ENCODE peak calls at places on chromosome 3, in nine cellular contexts. N is psoas muscle, B is endothelial cell, X is A549, Y is Panc1, F is HFF-Myc, T is Peyer's patch, U is foreskin keratinocyte, S is IMR-90. C is an unnamed sample.

GRCh38 chr3:88113311-88114162 is 36.2 kb upstream of the C3orf38 start:
- DNase-seq in N (no peak), B (peak; percentile 68), X (peak; percentile 37), Y (peak; percentile 32), F (peak; percentile 56), T (peak; percentile 79), U (peak; percentile 21), S (peak; percentile 70), C (peak; percentile 46)

GRCh38 chr3:141384575-141384974 is 16.3 kb downstream of the ZBTB38 start:
- DNase-seq in N (no peak), B (no peak), X (no peak), Y (no peak), F (no peak), T (no peak), U (no peak), S (no peak), C (no peak)

GRCh38 chr3:27939940-27940339 is 217.8 kb upstream of the EOMES start:
- DNase-seq in N (no peak), B (no peak), X (no peak), Y (no peak), F (no peak), T (no peak), U (peak; percentile 21), S (peak; percentile 21), C (no peak)

GRCh38 chr3:120473389-120473788 is 22.6 kb upstream of the FSTL1 start:
- DNase-seq in N (no peak), B (no peak), X (no peak), Y (no peak), F (no peak), T (no peak), U (no peak), S (no peak), C (no peak)

GRCh38 chr3:42804831-42805821 is 836 bp upstream of the HIGD1A start:
- DNase-seq in N (peak; percentile 61), B (peak; percentile 38), X (no peak), Y (no peak), F (no peak), T (peak; percentile 60), U (no peak), S (no peak), C (peak; percentile 17)

GRCh38 chr3:14403636-14404395 is 1.4 kb downstream of the SLC6A6 start:
- DNase-seq in N (peak; percentile 88), B (no peak), X (no peak), Y (no peak), F (no peak), T (peak; percentile 61), U (no peak), S (no peak), C (no peak)

GRCh38 chr3:39744746-39745145 is 64.7 kb upstream of the MYRIP start:
- DNase-seq in N (no peak), B (no peak), X (no peak), Y (no peak), F (no peak), T (no peak), U (no peak), S (no peak), C (no peak)

GRCh38 chr3:133077688-133078087 is 39.5 kb downstream of the TMEM108 start:
- DNase-seq in N (no peak), B (no peak), X (no peak), Y (no peak), F (no peak), T (no peak), U (no peak), S (no peak), C (no peak)

GRCh38 chr3:48678056-48678455 is 7.7 kb downstream of the NCKIPSD start:
- DNase-seq in N (no peak), B (no peak), X (no peak), Y (no peak), F (no peak), T (no peak), U (no peak), S (peak; percentile 85), C (no peak)

GRCh38 chr3:187120324-187120723 is 19.0 kb downstream of the RPL39L start:
- DNase-seq in N (no peak), B (no peak), X (no peak), Y (no peak), F (no peak), T (no peak), U (no peak), S (no peak), C (no peak)

GRCh38 chr3:117314441-117314840 is 604.9 kb downstream of the TUSC7 start:
- DNase-seq in N (no peak), B (no peak), X (no peak), Y (no peak), F (no peak), T (no peak), U (no peak), S (no peak), C (no peak)

GRCh38 chr3:182479335-182479734 is 314.0 kb upstream of the ATP11B start:
- DNase-seq in N (no peak), B (no peak), X (no peak), Y (no peak), F (no peak), T (no peak), U (no peak), S (no peak), C (no peak)

GRCh38 chr3:87478716-87479115 is 202.3 kb upstream of the POU1F1 start:
- DNase-seq in N (no peak), B (no peak), X (no peak), Y (no peak), F (no peak), T (no peak), U (peak; percentile 2), S (no peak), C (no peak)

GRCh38 chr3:12473503-12473902 is 10.8 kb upstream of the TSEN2 start:
- DNase-seq in N (no peak), B (no peak), X (no peak), Y (no peak), F (peak; percentile 24), T (no peak), U (no peak), S (no peak), C (no peak)

GRCh38 chr3:178522200-178523052 is 13.8 kb upstream of the KCNMB2 start:
- DNase-seq in N (no peak), B (no peak), X (no peak), Y (no peak), F (no peak), T (no peak), U (no peak), S (no peak), C (no peak)

GRCh38 chr3:62582495-62583172 is 209.3 kb upstream of the FEZF2 start:
- DNase-seq in N (no peak), B (no peak), X (no peak), Y (no peak), F (no peak), T (no peak), U (no peak), S (no peak), C (no peak)

GRCh38 chr3:123878807-123879206 is 5.3 kb downstream of the MYLK start:
- DNase-seq in N (no peak), B (no peak), X (no peak), Y (no peak), F (no peak), T (no peak), U (no peak), S (no peak), C (no peak)

GRCh38 chr3:123881771-123882170 is 2.4 kb downstream of the MYLK start:
- DNase-seq in N (no peak), B (no peak), X (no peak), Y (no peak), F (no peak), T (no peak), U (no peak), S (no peak), C (no peak)

GRCh38 chr3:123883111-123883510 is 1.0 kb downstream of the MYLK start:
- DNase-seq in N (no peak), B (no peak), X (no peak), Y (no peak), F (no peak), T (no peak), U (no peak), S (no peak), C (no peak)

GRCh38 chr3:123883656-123884257 is 375 bp downstream of the MYLK start:
- DNase-seq in N (no peak), B (peak; percentile 12), X (peak; percentile 18), Y (no peak), F (no peak), T (no peak), U (no peak), S (no peak), C (no peak)

GRCh38 chr3:123880998-123881561 is 3.1 kb downstream of the MYLK start:
- DNase-seq in N (no peak), B (peak; percentile 31), X (peak; percentile 41), Y (no peak), F (peak; percentile 47), T (no peak), U (no peak), S (peak; percentile 63), C (no peak)
- TF ChIP-seq CTCF in N (no peak), B (peak; percentile 56), X (peak; percentile 45), Y (peak; percentile 74), F (peak; percentile 72), T (peak; percentile 42), U (peak; percentile 63), S (peak; percentile 63), C (peak; percentile 54)

GRCh38 chr3:69266585-69266984 is 119.3 kb downstream of the FRMD4B start:
- DNase-seq in N (no peak), B (no peak), X (no peak), Y (no peak), F (no peak), T (no peak), U (no peak), S (no peak), C (no peak)
- TF ChIP-seq CTCF in N (no peak), B (no peak), X (no peak), Y (no peak), F (no peak), T (no peak), U (no peak), S (no peak), C (no peak)

DNA sequence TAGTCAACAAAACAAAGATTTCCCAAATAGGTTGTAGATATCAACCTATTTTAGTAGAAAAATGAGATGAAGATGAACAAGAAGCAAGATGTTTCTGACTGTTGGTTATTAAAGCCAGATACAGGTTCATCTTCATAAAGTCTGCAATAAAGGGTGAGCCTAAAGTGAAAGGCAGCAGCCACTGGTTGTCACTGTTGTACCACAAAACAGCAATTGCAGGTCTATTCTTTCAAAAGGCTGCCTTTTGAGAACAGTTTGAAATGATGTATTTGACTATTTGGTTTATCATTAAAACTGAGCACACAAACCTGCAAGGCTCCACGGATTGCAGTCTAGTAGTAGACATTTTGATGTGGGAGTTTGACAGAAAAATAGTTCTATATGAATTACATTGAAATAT is 543.4 kb downstream of the GBE1 start:
- DNase-seq in N (no peak), B (peak; percentile 11), X (no peak), Y (no peak), F (no peak), T (no peak), U (no peak), S (no peak), C (no peak)
- TF ChIP-seq CTCF in N (no peak), B (no peak), X (peak; percentile 52), Y (peak; percentile 21), F (no peak), T (peak; percentile 28), U (peak; percentile 62), S (peak; percentile 9), C (peak; percentile 64)

DNA sequence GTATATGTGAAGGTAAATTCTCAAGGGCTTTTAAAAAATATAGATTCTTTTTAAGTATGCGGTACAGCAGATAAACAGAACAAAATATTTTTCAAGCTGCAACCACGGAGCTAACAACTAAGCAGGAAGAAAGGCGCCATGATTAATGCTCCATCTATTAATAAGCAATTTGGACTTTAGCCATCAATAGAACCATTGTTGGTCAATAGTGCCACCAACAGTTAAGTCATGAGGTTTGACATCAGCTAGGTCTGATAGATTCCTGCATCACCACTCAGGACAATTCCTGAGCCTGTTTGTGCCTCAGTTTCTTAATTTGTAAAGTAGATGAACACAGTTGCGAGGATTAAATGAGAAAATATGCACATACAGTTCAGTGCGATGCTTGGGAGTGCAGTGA is 65.1 kb upstream of the FAM3D start:
- DNase-seq in N (no peak), B (no peak), X (no peak), Y (no peak), F (no peak), T (no peak), U (no peak), S (no peak), C (no peak)
- TF ChIP-seq CTCF in N (no peak), B (no peak), X (no peak), Y (no peak), F (no peak), T (peak; percentile 29), U (no peak), S (no peak), C (peak; percentile 5)